ENCODE peak calls at places on chromosomes 16 and 17, in four cellular contexts. One of them, this sample, is unnamed.

GRCh38 chr16:35510701-35511100 is 2051.3 kb downstream of the TP53TG3F start:
- DNase-seq in OCI-LY7: no peak
- DNase-seq in PC-9: no peak
- DNase-seq in neuronal stem cell: no peak
- DNase-seq in this sample: no peak

GRCh38 chr17:64492481-64493109 is 4.3 kb downstream of the POLG2 start:
- DNase-seq in neuronal stem cell: no peak
- DNase-seq in OCI-LY7: peak; percentile 44
- DNase-seq in PC-9: no peak
- DNase-seq in this sample: no peak

GRCh38 chr17:69906306-69906705 is 168.7 kb upstream of the KCNJ16 start:
- DNase-seq in PC-9: no peak
- DNase-seq in neuronal stem cell: no peak
- DNase-seq in OCI-LY7: no peak
- DNase-seq in this sample: no peak

GRCh38 chr16:88454315-88455057 is 1.4 kb downstream of the ZFPM1 start:
- DNase-seq in neuronal stem cell: no peak
- DNase-seq in OCI-LY7: peak; percentile 59
- DNase-seq in PC-9: no peak
- DNase-seq in this sample: no peak

GRCh38 chr17:40065041-40065770 is 2.4 kb downstream of the THRA start:
- DNase-seq in PC-9: no peak
- DNase-seq in neuronal stem cell: no peak
- DNase-seq in OCI-LY7: no peak
- DNase-seq in this sample: peak; percentile 72

GRCh38 chr17:29216856-29217255 is 29.8 kb upstream of the CRYBA1 start:
- DNase-seq in PC-9: no peak
- DNase-seq in neuronal stem cell: no peak
- DNase-seq in OCI-LY7: no peak
- DNase-seq in this sample: no peak

GRCh38 chr16:46826618-46827017 is 4.4 kb downstream of the C16orf87 start:
- DNase-seq in OCI-LY7: no peak
- DNase-seq in PC-9: no peak
- DNase-seq in neuronal stem cell: no peak
- DNase-seq in this sample: peak; percentile 43

GRCh38 chr17:74117999-74118421 is 85.5 kb upstream of the RPL38 start:
- DNase-seq in PC-9: no peak
- DNase-seq in OCI-LY7: no peak
- DNase-seq in neuronal stem cell: no peak
- DNase-seq in this sample: no peak

GRCh38 chr16:79864781-79865391 is 264.3 kb upstream of the MAF start:
- DNase-seq in PC-9: no peak
- DNase-seq in OCI-LY7: no peak
- DNase-seq in neuronal stem cell: no peak
- DNase-seq in this sample: no peak

GRCh38 chr16:50300942-50301625 is 34.7 kb downstream of the ADCY7 start:
- DNase-seq in OCI-LY7: no peak
- DNase-seq in PC-9: no peak
- DNase-seq in neuronal stem cell: no peak
- DNase-seq in this sample: peak; percentile 69

GRCh38 chr17:12438813-12439586 is 226.7 kb upstream of the MYOCD start:
- DNase-seq in PC-9: no peak
- DNase-seq in OCI-LY7: no peak
- DNase-seq in neuronal stem cell: no peak
- DNase-seq in this sample: no peak

GRCh38 chr17:54968954-54969400 is 412 bp downstream of the STXBP4 start:
- DNase-seq in PC-9: no peak
- DNase-seq in OCI-LY7: no peak
- DNase-seq in neuronal stem cell: no peak
- DNase-seq in this sample: peak; percentile 49

GRCh38 chr17:69358688-69359596 is 32.0 kb upstream of the ABCA5 start:
- DNase-seq in OCI-LY7: peak; percentile 76
- DNase-seq in PC-9: no peak
- DNase-seq in neuronal stem cell: peak; percentile 17
- DNase-seq in this sample: no peak

GRCh38 chr17:60139438-60140285 is 10.1 kb upstream of the CA4 start:
- DNase-seq in OCI-LY7: no peak
- DNase-seq in PC-9: no peak
- DNase-seq in neuronal stem cell: peak; percentile 74
- DNase-seq in this sample: peak; percentile 67

GRCh38 chr17:71033336-71033735 is 864.0 kb downstream of the KCNJ2 start:
- DNase-seq in PC-9: no peak
- DNase-seq in OCI-LY7: no peak
- DNase-seq in neuronal stem cell: peak; percentile 76
- DNase-seq in this sample: no peak

GRCh38 chr17:9645858-9646555 is 690 bp downstream of the USP43 start:
- DNase-seq in OCI-LY7: no peak
- DNase-seq in neuronal stem cell: peak; percentile 27
- DNase-seq in PC-9: peak; percentile 59
- DNase-seq in this sample: no peak

GRCh38 chr16:86827521-86827920 is 249.2 kb downstream of the FOXL1 start:
- DNase-seq in PC-9: no peak
- DNase-seq in OCI-LY7: no peak
- DNase-seq in neuronal stem cell: no peak
- DNase-seq in this sample: no peak

GRCh38 chr17:75812096-75813001 is 27.7 kb downstream of the UNK start:
- DNase-seq in PC-9: no peak
- DNase-seq in neuronal stem cell: no peak
- DNase-seq in OCI-LY7: no peak
- DNase-seq in this sample: no peak

GRCh38 chr16:15950167-15950854 is 895 bp downstream of the ABCC1 start:
- DNase-seq in PC-9: no peak
- DNase-seq in neuronal stem cell: no peak
- DNase-seq in OCI-LY7: peak; percentile 58
- DNase-seq in this sample: peak; percentile 47
- H2AFZ ChIP-seq in PC-9: peak overlapping the region; percentile 61
- H2AFZ ChIP-seq in neuronal stem cell: peak overlapping the region; percentile 86
- H2AFZ ChIP-seq in OCI-LY7: no peak overlapping the region
- H2AFZ ChIP-seq in this sample: no peak overlapping the region

GRCh38 chr16:3188675-3188924 is 596 bp downstream of the OR1F1 start:
- DNase-seq in PC-9: no peak
- DNase-seq in neuronal stem cell: no peak
- DNase-seq in OCI-LY7: no peak
- DNase-seq in this sample: no peak

GRCh38 chr16:3187798-3188674 is at the start of gene OR1F1:
- DNase-seq in neuronal stem cell: no peak
- DNase-seq in OCI-LY7: no peak
- DNase-seq in PC-9: peak; percentile 80
- DNase-seq in this sample: peak; percentile 45

GRCh38 chr16:3188925-3189825 is 1.2 kb downstream of the OR1F1 start:
- DNase-seq in PC-9: peak; percentile 60
- DNase-seq in OCI-LY7: no peak
- DNase-seq in neuronal stem cell: no peak
- DNase-seq in this sample: peak; percentile 60

GRCh38 chr16:3190949-3191353 is 2.9 kb downstream of the OR1F1 start:
- DNase-seq in OCI-LY7: no peak
- DNase-seq in neuronal stem cell: no peak
- DNase-seq in PC-9: no peak
- DNase-seq in this sample: no peak

DNA sequence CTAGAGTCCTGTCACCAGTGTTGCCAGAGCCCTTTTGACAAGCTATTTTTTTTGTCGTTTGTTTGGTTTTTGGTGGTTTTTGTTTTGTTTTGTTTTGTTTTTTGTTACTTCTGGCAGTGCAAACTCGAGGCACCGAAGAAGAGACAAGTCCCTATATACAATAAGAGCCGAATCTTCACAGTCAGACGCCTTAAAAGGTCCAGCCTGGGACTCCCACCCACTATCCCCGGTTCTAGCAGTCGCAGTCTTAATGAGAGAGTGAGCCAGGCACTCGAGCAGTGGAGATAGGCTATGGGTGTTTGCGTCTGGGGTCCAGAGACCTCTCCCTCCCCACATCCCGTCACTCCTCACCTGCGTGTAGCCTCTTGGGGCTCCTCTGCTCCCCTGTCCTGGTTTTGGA is 1.9 kb downstream of the OR1F1 start:
- DNase-seq in OCI-LY7: no peak
- DNase-seq in PC-9: no peak
- DNase-seq in neuronal stem cell: no peak
- DNase-seq in this sample: no peak
- H2AFZ ChIP-seq in OCI-LY7: no peak overlapping the region
- H2AFZ ChIP-seq in PC-9: no peak overlapping the region
- H2AFZ ChIP-seq in neuronal stem cell: peak overlapping the region; percentile 91
- H2AFZ ChIP-seq in this sample: no peak overlapping the region

GRCh38 chr17:14630025-14630424 is 329.1 kb downstream of the HS3ST3B1 start:
- DNase-seq in neuronal stem cell: no peak
- DNase-seq in OCI-LY7: no peak
- DNase-seq in PC-9: no peak
- DNase-seq in this sample: no peak
- H2AFZ ChIP-seq in neuronal stem cell: peak overlapping the region; percentile 16
- H2AFZ ChIP-seq in OCI-LY7: peak overlapping the region; percentile 5
- H2AFZ ChIP-seq in PC-9: no peak overlapping the region
- H2AFZ ChIP-seq in this sample: no peak overlapping the region

DNA sequence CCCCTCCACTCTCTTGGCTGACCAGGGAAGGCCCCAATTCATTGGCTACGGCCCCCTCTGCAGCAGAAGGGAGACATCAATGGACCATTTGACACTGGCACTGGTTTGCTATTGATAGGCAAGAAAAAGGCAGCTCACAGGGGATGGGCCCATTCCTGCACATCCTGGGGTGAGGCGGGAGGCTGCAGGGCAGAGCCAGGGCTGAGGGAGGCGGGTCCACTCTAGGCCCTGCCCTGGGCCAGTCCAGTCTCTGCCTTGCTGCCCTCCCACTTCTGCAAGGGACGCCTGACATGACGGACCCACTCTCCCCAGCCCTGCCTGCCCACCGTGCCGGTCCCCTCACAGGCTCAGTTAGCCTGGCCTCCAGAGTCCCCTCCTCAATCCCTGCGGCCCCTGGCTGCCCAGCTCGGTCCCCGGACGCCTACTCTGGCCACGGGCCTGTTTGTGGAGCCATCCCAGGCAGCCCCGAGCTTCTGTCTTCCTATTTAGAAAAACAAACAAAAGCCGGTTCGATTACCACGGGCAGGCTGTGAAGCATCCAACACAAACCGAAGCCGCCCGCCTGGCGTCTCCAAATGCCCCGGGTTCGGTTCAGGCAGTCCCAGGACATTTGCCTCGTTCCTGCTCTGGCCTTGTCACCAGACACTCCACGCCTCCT is 160.7 kb downstream of the IRX5 start:
- DNase-seq in neuronal stem cell: no peak
- DNase-seq in PC-9: no peak
- DNase-seq in OCI-LY7: no peak
- DNase-seq in this sample: no peak
- H2AFZ ChIP-seq in neuronal stem cell: no peak overlapping the region
- H2AFZ ChIP-seq in PC-9: no peak overlapping the region
- H2AFZ ChIP-seq in OCI-LY7: no peak overlapping the region
- H2AFZ ChIP-seq in this sample: no peak overlapping the region

This sample was measured in fibroblast of lung.